ENCODE peak calls at places on chromosomes 1 and 21, in six cellular contexts. T is iPS DF 6.9; A is esophagus muscularis mucosa; X is lower lobe of right lung; U is pancreas; G is CD4-positive, CD25-positive, alpha-beta regulatory T cell. K is an unnamed sample.
A peak's percentile ranks its signal among the peaks of the same experiment; 100 is the strongest.

GRCh38 chr1:26994020-26994745 is 691 bp downstream of the TRNP1 start:
- DNase-seq in T (no peak), A (no peak), X (peak; percentile 58), U (no peak), G (peak; percentile 11), K (no peak)

GRCh38 chr1:110746644-110747259 is 72.0 kb upstream of the KCNA3 start:
- DNase-seq in T (peak; percentile 39), A (peak; percentile 68), X (peak; percentile 52), U (peak; percentile 41), G (peak; percentile 25), K (no peak)

GRCh38 chr21:39568380-39568779 is 44.4 kb upstream of the B3GALT5 start:
- DNase-seq in T (no peak), A (no peak), X (no peak), U (no peak), G (no peak), K (no peak)

GRCh38 chr1:24189528-24189927 is 2.4 kb upstream of the IFNLR1 start:
- DNase-seq in T (no peak), A (no peak), X (peak; percentile 59), U (no peak), G (no peak), K (no peak)

GRCh38 chr1:58454343-58454742 is 92.2 kb downstream of the OMA1 start:
- DNase-seq in T (peak; percentile 22), A (no peak), X (no peak), U (no peak), G (no peak), K (no peak)

GRCh38 chr1:106398391-106398790 is 658.1 kb upstream of the PRMT6 start:
- DNase-seq in T (no peak), A (no peak), X (no peak), U (no peak), G (no peak), K (no peak)

GRCh38 chr1:203335503-203335902 is 15.4 kb downstream of the FMOD start:
- DNase-seq in T (no peak), A (no peak), X (no peak), U (no peak), G (no peak), K (no peak)

GRCh38 chr1:226609836-226610455 is 61.4 kb downstream of the STUM start:
- DNase-seq in T (no peak), A (no peak), X (no peak), U (no peak), G (no peak), K (no peak)

GRCh38 chr21:37338671-37339526 is 27.7 kb upstream of the DYRK1A start:
- DNase-seq in T (no peak), A (no peak), X (no peak), U (peak; percentile 38), G (no peak), K (peak; percentile 73)

GRCh38 chr1:10280442-10281350 is 70.3 kb downstream of the KIF1B start:
- DNase-seq in T (no peak), A (no peak), X (no peak), U (no peak), G (no peak), K (no peak)

GRCh38 chr1:83026745-83027144 is 972.2 kb downstream of the TTLL7 start:
- DNase-seq in T (no peak), A (no peak), X (no peak), U (no peak), G (no peak), K (no peak)

GRCh38 chr1:211910136-211910884 is 79.7 kb upstream of the LPGAT1 start:
- DNase-seq in T (no peak), A (no peak), X (no peak), U (no peak), G (no peak), K (no peak)

GRCh38 chr1:182614796-182615451 is 10.7 kb upstream of the RGS16 start:
- DNase-seq in T (no peak), A (peak; percentile 95), X (peak; percentile 84), U (peak; percentile 55), G (peak; percentile 35), K (no peak)

GRCh38 chr1:35190784-35191183 is 2.2 kb downstream of the SFPQ start:
- DNase-seq in T (no peak), A (no peak), X (no peak), U (no peak), G (no peak), K (no peak)
- H3K36me3 ChIP-seq in T (peaks cover 43% of the 10 kb centered on the region), A (peaks cover 52% of the 10 kb centered on the region), X (peaks cover 56% of the 10 kb centered on the region), U (peaks cover 43% of the 10 kb centered on the region), G (peaks cover 56% of the 10 kb centered on the region), K (peaks cover 71% of the 10 kb centered on the region)

DNA sequence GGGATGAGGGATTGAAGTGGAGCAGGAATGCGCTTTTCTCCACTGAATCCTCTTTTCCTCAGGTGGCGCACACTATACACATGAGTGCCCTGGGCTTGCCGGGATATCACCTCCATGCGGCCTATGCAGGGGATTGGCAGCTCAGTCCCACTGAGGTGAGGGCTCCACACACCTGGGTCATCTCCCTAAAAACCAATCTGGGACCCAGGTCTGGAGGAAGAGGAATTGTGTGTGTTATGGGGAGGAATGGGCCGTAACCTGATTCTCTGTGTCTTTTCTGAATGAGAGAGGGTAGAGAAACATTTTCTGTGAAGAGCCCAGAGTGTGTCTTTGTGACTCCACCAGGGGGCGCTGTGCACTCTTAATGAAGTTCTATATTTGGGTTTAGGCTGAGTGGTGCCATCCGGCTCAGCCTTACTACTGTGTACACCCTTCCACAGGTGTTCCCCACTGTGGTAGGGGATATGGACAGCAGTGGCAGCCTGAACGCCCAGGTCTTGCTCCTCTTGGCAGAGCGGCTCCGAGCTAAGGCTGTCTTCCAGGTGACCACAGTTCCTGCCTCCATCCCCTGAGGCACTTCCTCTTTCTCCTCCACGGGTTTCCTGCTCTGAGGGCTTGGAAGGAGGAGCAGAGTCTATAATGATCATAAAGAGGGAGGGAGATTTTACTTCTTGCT is 1.5 kb downstream of the TOMM40L start:
- DNase-seq in T (no peak), A (peak; percentile 97), X (peak; percentile 86), U (peak; percentile 79), G (peak; percentile 74), K (peak; percentile 90)
- H3K27ac ChIP-seq in T (no peak overlapping the region), A (peak overlapping the region; percentile 80), X (peak overlapping the region; percentile 56), U (no peak overlapping the region), G (no peak overlapping the region), K (no peak overlapping the region)

GRCh38 chr21:46237474-46237873 is 8.9 kb upstream of the LSS start:
- DNase-seq in T (no peak), A (no peak), X (no peak), U (no peak), G (no peak), K (no peak)
- H3K36me3 ChIP-seq in T (peaks cover 21% of the 10 kb centered on the region), A (peaks cover 79% of the 10 kb centered on the region), X (peaks cover 100% of the 10 kb centered on the region), U (peaks cover 39% of the 10 kb centered on the region), G (peaks cover 76% of the 10 kb centered on the region), K (peaks cover 82% of the 10 kb centered on the region)

DNA sequence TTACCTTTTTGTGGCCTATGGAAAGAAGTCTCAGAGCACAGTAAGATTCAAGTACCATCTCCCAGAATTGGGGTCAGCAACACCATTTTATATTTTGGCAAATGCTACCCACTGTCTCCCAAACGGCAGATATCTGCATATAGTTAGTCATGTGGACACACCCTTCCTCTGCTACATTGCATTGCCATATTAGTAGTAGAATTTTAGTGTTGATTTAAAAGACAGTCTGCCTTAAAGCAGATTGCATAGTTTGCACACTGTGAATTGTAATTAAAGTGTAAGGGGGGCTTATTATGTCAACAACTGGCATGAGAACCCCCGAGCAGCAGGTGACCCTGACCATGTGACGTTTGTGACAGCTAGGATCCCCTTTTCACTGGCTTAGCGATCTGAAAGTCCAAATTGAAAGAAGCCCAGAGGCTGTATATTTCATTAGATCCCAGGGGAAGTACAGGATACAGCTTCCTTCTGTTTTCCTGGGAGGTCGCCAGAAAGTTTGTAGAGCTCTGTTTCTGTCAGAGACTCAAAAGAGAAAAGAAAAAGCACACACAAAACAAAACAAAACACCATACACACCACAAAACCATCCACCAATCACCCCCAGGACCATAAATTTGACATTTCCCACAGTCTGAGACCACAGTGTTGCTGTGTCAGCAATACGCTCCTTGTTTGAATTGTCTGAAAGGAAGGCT is 172.4 kb downstream of the NFIA start:
- DNase-seq in T (no peak), A (no peak), X (no peak), U (peak; percentile 24), G (no peak), K (no peak)
- H3K27ac ChIP-seq in T (no peak overlapping the region), A (peak overlapping the region; percentile 82), X (peak overlapping the region; percentile 74), U (no peak overlapping the region), G (no peak overlapping the region), K (no peak overlapping the region)

GRCh38 chr1:42926870-42927242 is 31.8 kb downstream of the SLC2A1 start:
- DNase-seq in T (no peak), A (no peak), X (no peak), U (no peak), G (no peak), K (no peak)
- H3K36me3 ChIP-seq in T (peaks cover 47% of the 10 kb centered on the region), A (peaks cover 48% of the 10 kb centered on the region), X (peaks cover 29% of the 10 kb centered on the region), U (no peaks in the 10 kb centered on the region), G (peaks cover 47% of the 10 kb centered on the region), K (peaks cover 66% of the 10 kb centered on the region)

GRCh38 chr1:14298806-14299205 is 299.7 kb upstream of the KAZN start:
- DNase-seq in T (no peak), A (peak; percentile 12), X (no peak), U (no peak), G (no peak), K (no peak)

GRCh38 chr1:14294006-14294405 is 304.5 kb upstream of the KAZN start:
- DNase-seq in T (no peak), A (peak; percentile 70), X (no peak), U (no peak), G (no peak), K (no peak)

GRCh38 chr1:14294860-14295259 is 303.6 kb upstream of the KAZN start:
- DNase-seq in T (no peak), A (peak; percentile 55), X (no peak), U (no peak), G (no peak), K (no peak)

GRCh38 chr1:14296795-14297194 is 301.7 kb upstream of the KAZN start:
- DNase-seq in T (no peak), A (peak; percentile 17), X (no peak), U (no peak), G (no peak), K (no peak)

GRCh38 chr1:14297356-14297755 is 301.1 kb upstream of the KAZN start:
- DNase-seq in T (no peak), A (peak; percentile 72), X (no peak), U (no peak), G (no peak), K (no peak)
- H3K27ac ChIP-seq in T (no peak overlapping the region), A (no peak overlapping the region), X (no peak overlapping the region), U (no peak overlapping the region), G (no peak overlapping the region), K (no peak overlapping the region)

DNA sequence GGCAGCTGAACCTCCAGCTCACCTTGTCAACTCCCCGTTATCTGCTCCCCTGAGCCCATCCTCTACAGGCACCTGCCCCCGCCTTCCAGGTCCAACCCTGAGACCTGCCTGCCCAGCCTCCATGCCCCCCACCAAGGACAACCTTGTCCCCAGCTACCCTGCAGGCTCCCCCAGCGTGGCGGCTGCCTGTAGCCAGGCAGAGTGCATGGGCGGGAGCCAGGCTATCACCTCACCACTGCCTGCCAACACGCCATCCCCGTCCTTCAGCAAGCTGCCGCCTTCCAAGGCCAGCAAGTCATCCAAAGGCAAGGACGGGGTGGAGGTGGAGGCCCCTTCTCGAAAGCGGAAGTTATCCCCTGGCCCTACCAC is 3.0 kb upstream of the CYB561D1 start:
- DNase-seq in T (no peak), A (no peak), X (no peak), U (no peak), G (no peak), K (no peak)
- H3K36me3 ChIP-seq in T (peaks cover 3% of the 10 kb centered on the region), A (peaks cover 40% of the 10 kb centered on the region), X (peaks cover 29% of the 10 kb centered on the region), U (peaks cover 1% of the 10 kb centered on the region), G (peaks cover 16% of the 10 kb centered on the region), K (peaks cover 61% of the 10 kb centered on the region)

GRCh38 chr1:84434756-84435142 is 36.5 kb downstream of the DNASE2B start:
- DNase-seq in T (no peak), A (no peak), X (no peak), U (no peak), G (no peak), K (no peak)
- H3K27ac ChIP-seq in T (no peak overlapping the region), A (no peak overlapping the region), X (peak overlapping the region; percentile 64), U (no peak overlapping the region), G (no peak overlapping the region), K (no peak overlapping the region)